ENCODE peak calls at places on chromosomes 6 and 20, in seven cellular contexts. One of them, this sample, is unnamed.

GRCh38 chr6:150756170-150756569 is 109.3 kb upstream of the MTHFD1L start:
- DNase-seq in stimulated activated naive CD8-positive, alpha-beta T cell treated with anti-CD3 and anti-CD28 coated beads, Interleukin-15, Interleukin-2, amounts not matched to agents 100 U/mL and 50 U/mL, for 24 hours: no peak
- DNase-seq in NCI-H510A treated with DMSO at 0.1 percent for 48 hours: no peak
- DNase-seq in substantia nigra: no peak
- DNase-seq in HFF-Myc: no peak
- DNase-seq in NCI-H1105: no peak
- DNase-seq in epithelial cell of prostate: no peak
- DNase-seq in this sample: no peak

GRCh38 chr6:10951675-10952282 is 64.9 kb downstream of the SYCP2L start:
- DNase-seq in epithelial cell of prostate: no peak
- DNase-seq in NCI-H1105: no peak
- DNase-seq in stimulated activated naive CD8-positive, alpha-beta T cell treated with anti-CD3 and anti-CD28 coated beads, Interleukin-15, Interleukin-2, amounts not matched to agents 100 U/mL and 50 U/mL, for 24 hours: no peak
- DNase-seq in NCI-H510A treated with DMSO at 0.1 percent for 48 hours: no peak
- DNase-seq in substantia nigra: no peak
- DNase-seq in HFF-Myc: peak
- DNase-seq in this sample: no peak

GRCh38 chr6:93341900-93342613 is 77.3 kb downstream of the EPHA7 start:
- DNase-seq in HFF-Myc: no peak
- DNase-seq in NCI-H1105: peak
- DNase-seq in epithelial cell of prostate: no peak
- DNase-seq in NCI-H510A treated with DMSO at 0.1 percent for 48 hours: peak
- DNase-seq in stimulated activated naive CD8-positive, alpha-beta T cell treated with anti-CD3 and anti-CD28 coated beads, Interleukin-15, Interleukin-2, amounts not matched to agents 100 U/mL and 50 U/mL, for 24 hours: no peak
- DNase-seq in substantia nigra: no peak
- DNase-seq in this sample: no peak

GRCh38 chr6:137846772-137847313 is 20.2 kb upstream of the TNFAIP3 start:
- DNase-seq in NCI-H1105: no peak
- DNase-seq in HFF-Myc: no peak
- DNase-seq in stimulated activated naive CD8-positive, alpha-beta T cell treated with anti-CD3 and anti-CD28 coated beads, Interleukin-15, Interleukin-2, amounts not matched to agents 100 U/mL and 50 U/mL, for 24 hours: peak
- DNase-seq in substantia nigra: peak
- DNase-seq in NCI-H510A treated with DMSO at 0.1 percent for 48 hours: no peak
- DNase-seq in epithelial cell of prostate: no peak
- DNase-seq in this sample: no peak

GRCh38 chr20:1334761-1335160 is 5.8 kb upstream of the SDCBP2 start:
- DNase-seq in stimulated activated naive CD8-positive, alpha-beta T cell treated with anti-CD3 and anti-CD28 coated beads, Interleukin-15, Interleukin-2, amounts not matched to agents 100 U/mL and 50 U/mL, for 24 hours: no peak
- DNase-seq in substantia nigra: no peak
- DNase-seq in NCI-H510A treated with DMSO at 0.1 percent for 48 hours: peak
- DNase-seq in epithelial cell of prostate: no peak
- DNase-seq in HFF-Myc: no peak
- DNase-seq in NCI-H1105: no peak
- DNase-seq in this sample: no peak

GRCh38 chr20:19251958-19252669 is 39.7 kb downstream of the SLC24A3 start:
- DNase-seq in NCI-H1105: no peak
- DNase-seq in HFF-Myc: no peak
- DNase-seq in stimulated activated naive CD8-positive, alpha-beta T cell treated with anti-CD3 and anti-CD28 coated beads, Interleukin-15, Interleukin-2, amounts not matched to agents 100 U/mL and 50 U/mL, for 24 hours: no peak
- DNase-seq in epithelial cell of prostate: no peak
- DNase-seq in NCI-H510A treated with DMSO at 0.1 percent for 48 hours: no peak
- DNase-seq in substantia nigra: no peak
- DNase-seq in this sample: no peak

GRCh38 chr6:35500782-35501181 is 3.9 kb upstream of the TEAD3 start:
- DNase-seq in epithelial cell of prostate: no peak
- DNase-seq in HFF-Myc: no peak
- DNase-seq in NCI-H1105: no peak
- DNase-seq in stimulated activated naive CD8-positive, alpha-beta T cell treated with anti-CD3 and anti-CD28 coated beads, Interleukin-15, Interleukin-2, amounts not matched to agents 100 U/mL and 50 U/mL, for 24 hours: no peak
- DNase-seq in substantia nigra: no peak
- DNase-seq in NCI-H510A treated with DMSO at 0.1 percent for 48 hours: peak
- DNase-seq in this sample: no peak

GRCh38 chr6:105733556-105734162 is 330.8 kb upstream of the PREP start:
- DNase-seq in substantia nigra: no peak
- DNase-seq in NCI-H510A treated with DMSO at 0.1 percent for 48 hours: peak
- DNase-seq in stimulated activated naive CD8-positive, alpha-beta T cell treated with anti-CD3 and anti-CD28 coated beads, Interleukin-15, Interleukin-2, amounts not matched to agents 100 U/mL and 50 U/mL, for 24 hours: no peak
- DNase-seq in NCI-H1105: peak
- DNase-seq in HFF-Myc: no peak
- DNase-seq in epithelial cell of prostate: no peak
- DNase-seq in this sample: no peak

GRCh38 chr6:141153563-141153962 is 979.2 kb upstream of the GJE1 start:
- DNase-seq in stimulated activated naive CD8-positive, alpha-beta T cell treated with anti-CD3 and anti-CD28 coated beads, Interleukin-15, Interleukin-2, amounts not matched to agents 100 U/mL and 50 U/mL, for 24 hours: no peak
- DNase-seq in NCI-H510A treated with DMSO at 0.1 percent for 48 hours: no peak
- DNase-seq in NCI-H1105: no peak
- DNase-seq in substantia nigra: no peak
- DNase-seq in HFF-Myc: no peak
- DNase-seq in epithelial cell of prostate: no peak
- DNase-seq in this sample: no peak

GRCh38 chr20:10466325-10466724 is 31.2 kb downstream of the SLX4IP start:
- DNase-seq in stimulated activated naive CD8-positive, alpha-beta T cell treated with anti-CD3 and anti-CD28 coated beads, Interleukin-15, Interleukin-2, amounts not matched to agents 100 U/mL and 50 U/mL, for 24 hours: no peak
- DNase-seq in NCI-H1105: no peak
- DNase-seq in HFF-Myc: no peak
- DNase-seq in NCI-H510A treated with DMSO at 0.1 percent for 48 hours: no peak
- DNase-seq in substantia nigra: no peak
- DNase-seq in epithelial cell of prostate: no peak
- DNase-seq in this sample: no peak

GRCh38 chr6:125287718-125288117 is 14.0 kb downstream of the HDDC2 start:
- DNase-seq in substantia nigra: no peak
- DNase-seq in NCI-H510A treated with DMSO at 0.1 percent for 48 hours: no peak
- DNase-seq in stimulated activated naive CD8-positive, alpha-beta T cell treated with anti-CD3 and anti-CD28 coated beads, Interleukin-15, Interleukin-2, amounts not matched to agents 100 U/mL and 50 U/mL, for 24 hours: no peak
- DNase-seq in HFF-Myc: no peak
- DNase-seq in epithelial cell of prostate: no peak
- DNase-seq in NCI-H1105: no peak
- DNase-seq in this sample: no peak

GRCh38 chr6:37674161-37674560 is 23.5 kb downstream of the MDGA1 start:
- DNase-seq in HFF-Myc: no peak
- DNase-seq in NCI-H1105: peak
- DNase-seq in stimulated activated naive CD8-positive, alpha-beta T cell treated with anti-CD3 and anti-CD28 coated beads, Interleukin-15, Interleukin-2, amounts not matched to agents 100 U/mL and 50 U/mL, for 24 hours: no peak
- DNase-seq in NCI-H510A treated with DMSO at 0.1 percent for 48 hours: no peak
- DNase-seq in substantia nigra: peak
- DNase-seq in epithelial cell of prostate: no peak
- DNase-seq in this sample: peak

GRCh38 chr20:14860410-14860814 is 523.0 kb upstream of the FLRT3 start:
- DNase-seq in substantia nigra: no peak
- DNase-seq in NCI-H510A treated with DMSO at 0.1 percent for 48 hours: peak
- DNase-seq in epithelial cell of prostate: no peak
- DNase-seq in NCI-H1105: peak
- DNase-seq in HFF-Myc: no peak
- DNase-seq in stimulated activated naive CD8-positive, alpha-beta T cell treated with anti-CD3 and anti-CD28 coated beads, Interleukin-15, Interleukin-2, amounts not matched to agents 100 U/mL and 50 U/mL, for 24 hours: no peak
- DNase-seq in this sample: peak

GRCh38 chr6:12291785-12292604 is 1.8 kb downstream of the EDN1 start:
- DNase-seq in HFF-Myc: no peak
- DNase-seq in substantia nigra: no peak
- DNase-seq in epithelial cell of prostate: no peak
- DNase-seq in NCI-H1105: no peak
- DNase-seq in NCI-H510A treated with DMSO at 0.1 percent for 48 hours: no peak
- DNase-seq in stimulated activated naive CD8-positive, alpha-beta T cell treated with anti-CD3 and anti-CD28 coated beads, Interleukin-15, Interleukin-2, amounts not matched to agents 100 U/mL and 50 U/mL, for 24 hours: no peak
- DNase-seq in this sample: no peak

GRCh38 chr6:106662458-106662857 is 33.1 kb downstream of the QRSL1 start:
- DNase-seq in HFF-Myc: no peak
- DNase-seq in substantia nigra: no peak
- DNase-seq in NCI-H1105: no peak
- DNase-seq in epithelial cell of prostate: no peak
- DNase-seq in stimulated activated naive CD8-positive, alpha-beta T cell treated with anti-CD3 and anti-CD28 coated beads, Interleukin-15, Interleukin-2, amounts not matched to agents 100 U/mL and 50 U/mL, for 24 hours: no peak
- DNase-seq in NCI-H510A treated with DMSO at 0.1 percent for 48 hours: no peak
- DNase-seq in this sample: no peak

GRCh38 chr20:62129731-62130531 is 7.7 kb downstream of the LSM14B start:
- DNase-seq in epithelial cell of prostate: no peak
- DNase-seq in stimulated activated naive CD8-positive, alpha-beta T cell treated with anti-CD3 and anti-CD28 coated beads, Interleukin-15, Interleukin-2, amounts not matched to agents 100 U/mL and 50 U/mL, for 24 hours: no peak
- DNase-seq in HFF-Myc: no peak
- DNase-seq in NCI-H1105: no peak
- DNase-seq in NCI-H510A treated with DMSO at 0.1 percent for 48 hours: peak
- DNase-seq in substantia nigra: no peak
- DNase-seq in this sample: no peak

GRCh38 chr6:92559002-92559401 is 860.4 kb downstream of the EPHA7 start:
- DNase-seq in HFF-Myc: no peak
- DNase-seq in stimulated activated naive CD8-positive, alpha-beta T cell treated with anti-CD3 and anti-CD28 coated beads, Interleukin-15, Interleukin-2, amounts not matched to agents 100 U/mL and 50 U/mL, for 24 hours: no peak
- DNase-seq in NCI-H1105: no peak
- DNase-seq in substantia nigra: no peak
- DNase-seq in NCI-H510A treated with DMSO at 0.1 percent for 48 hours: peak
- DNase-seq in epithelial cell of prostate: no peak
- DNase-seq in this sample: no peak

GRCh38 chr6:10259676-10260075 is 155.2 kb downstream of the TFAP2A start:
- DNase-seq in NCI-H510A treated with DMSO at 0.1 percent for 48 hours: no peak
- DNase-seq in substantia nigra: no peak
- DNase-seq in NCI-H1105: no peak
- DNase-seq in HFF-Myc: no peak
- DNase-seq in stimulated activated naive CD8-positive, alpha-beta T cell treated with anti-CD3 and anti-CD28 coated beads, Interleukin-15, Interleukin-2, amounts not matched to agents 100 U/mL and 50 U/mL, for 24 hours: no peak
- DNase-seq in epithelial cell of prostate: no peak
- DNase-seq in this sample: no peak

GRCh38 chr6:32318501-32318900 is 53.2 kb downstream of the TSBP1 start:
- DNase-seq in substantia nigra: no peak
- DNase-seq in epithelial cell of prostate: no peak
- DNase-seq in NCI-H1105: no peak
- DNase-seq in stimulated activated naive CD8-positive, alpha-beta T cell treated with anti-CD3 and anti-CD28 coated beads, Interleukin-15, Interleukin-2, amounts not matched to agents 100 U/mL and 50 U/mL, for 24 hours: no peak
- DNase-seq in NCI-H510A treated with DMSO at 0.1 percent for 48 hours: no peak
- DNase-seq in HFF-Myc: no peak
- DNase-seq in this sample: no peak

GRCh38 chr6:44859901-44860410 is 468.2 kb upstream of the RUNX2 start:
- DNase-seq in HFF-Myc: no peak
- DNase-seq in NCI-H1105: no peak
- DNase-seq in NCI-H510A treated with DMSO at 0.1 percent for 48 hours: no peak
- DNase-seq in stimulated activated naive CD8-positive, alpha-beta T cell treated with anti-CD3 and anti-CD28 coated beads, Interleukin-15, Interleukin-2, amounts not matched to agents 100 U/mL and 50 U/mL, for 24 hours: no peak
- DNase-seq in epithelial cell of prostate: no peak
- DNase-seq in substantia nigra: no peak
- DNase-seq in this sample: no peak

GRCh38 chr6:30481213-30481964 is 7.9 kb upstream of the HLA-E start:
- DNase-seq in NCI-H510A treated with DMSO at 0.1 percent for 48 hours: no peak
- DNase-seq in NCI-H1105: no peak
- DNase-seq in HFF-Myc: no peak
- DNase-seq in epithelial cell of prostate: no peak
- DNase-seq in stimulated activated naive CD8-positive, alpha-beta T cell treated with anti-CD3 and anti-CD28 coated beads, Interleukin-15, Interleukin-2, amounts not matched to agents 100 U/mL and 50 U/mL, for 24 hours: no peak
- DNase-seq in substantia nigra: no peak
- DNase-seq in this sample: peak

GRCh38 chr6:152380993-152381898 is 255.9 kb downstream of the SYNE1 start:
- DNase-seq in stimulated activated naive CD8-positive, alpha-beta T cell treated with anti-CD3 and anti-CD28 coated beads, Interleukin-15, Interleukin-2, amounts not matched to agents 100 U/mL and 50 U/mL, for 24 hours: no peak
- DNase-seq in HFF-Myc: peak
- DNase-seq in NCI-H1105: no peak
- DNase-seq in epithelial cell of prostate: no peak
- DNase-seq in NCI-H510A treated with DMSO at 0.1 percent for 48 hours: no peak
- DNase-seq in substantia nigra: peak
- DNase-seq in this sample: peak

GRCh38 chr6:161540532-161540931 is 266.7 kb upstream of the AGPAT4 start:
- DNase-seq in substantia nigra: no peak
- DNase-seq in NCI-H510A treated with DMSO at 0.1 percent for 48 hours: no peak
- DNase-seq in epithelial cell of prostate: no peak
- DNase-seq in HFF-Myc: no peak
- DNase-seq in NCI-H1105: no peak
- DNase-seq in stimulated activated naive CD8-positive, alpha-beta T cell treated with anti-CD3 and anti-CD28 coated beads, Interleukin-15, Interleukin-2, amounts not matched to agents 100 U/mL and 50 U/mL, for 24 hours: no peak
- DNase-seq in this sample: no peak

GRCh38 chr20:61123751-61124368 is 128.2 kb upstream of the CDH4 start:
- DNase-seq in NCI-H1105: no peak
- DNase-seq in epithelial cell of prostate: no peak
- DNase-seq in stimulated activated naive CD8-positive, alpha-beta T cell treated with anti-CD3 and anti-CD28 coated beads, Interleukin-15, Interleukin-2, amounts not matched to agents 100 U/mL and 50 U/mL, for 24 hours: no peak
- DNase-seq in HFF-Myc: no peak
- DNase-seq in NCI-H510A treated with DMSO at 0.1 percent for 48 hours: no peak
- DNase-seq in substantia nigra: no peak
- DNase-seq in this sample: no peak

GRCh38 chr6:159097256-159097655 is 52.5 kb upstream of the TAGAP start:
- DNase-seq in NCI-H1105: no peak
- DNase-seq in stimulated activated naive CD8-positive, alpha-beta T cell treated with anti-CD3 and anti-CD28 coated beads, Interleukin-15, Interleukin-2, amounts not matched to agents 100 U/mL and 50 U/mL, for 24 hours: peak
- DNase-seq in epithelial cell of prostate: no peak
- DNase-seq in substantia nigra: no peak
- DNase-seq in HFF-Myc: no peak
- DNase-seq in NCI-H510A treated with DMSO at 0.1 percent for 48 hours: no peak
- DNase-seq in this sample: no peak